ENCODE peak calls at places on chromosomes 4 and X, in four cellular contexts. S is HCT116, T is K562, A is SK-N-SH. N is an unnamed sample.

GRCh38 chr4:97507587-97508245 is 635.6 kb downstream of the STPG2 start:
- DNase-seq in A (no peak), T (no peak), S (no peak), N (no peak)

GRCh38 chr4:108166038-108166437 is 2.7 kb downstream of the LEF1 start:
- DNase-seq in T (no peak), A (no peak), S (no peak), N (no peak)

GRCh38 chr4:24651266-24651665 is 66.9 kb upstream of the DHX15 start:
- DNase-seq in A (no peak), T (no peak), S (no peak), N (no peak)

GRCh38 chrX:109847257-109848187 is 114.5 kb upstream of the ACSL4 start:
- DNase-seq in S (no peak), A (no peak), T (no peak), N (no peak)

GRCh38 chrX:103886624-103887023 is 54.6 kb upstream of the RAB9B start:
- DNase-seq in S (no peak), T (no peak), A (no peak), N (no peak)

GRCh38 chr4:7540216-7540615 is 105.5 kb upstream of the PSAPL1 start:
- DNase-seq in S (no peak), T (no peak), A (peak), N (no peak)

GRCh38 chrX:149757206-149758067 is 16.4 kb upstream of the HSFX1 start:
- DNase-seq in T (no peak), S (no peak), A (no peak), N (no peak)

GRCh38 chrX:46547857-46548256 is 2.6 kb upstream of the ZNF674 start:
- DNase-seq in A (no peak), T (no peak), S (peak), N (no peak)

GRCh38 chr4:113921089-113921842 is 58.2 kb downstream of the ARSJ start:
- DNase-seq in A (no peak), T (no peak), S (no peak), N (no peak)

GRCh38 chr4:3713346-3713745 is 52.8 kb upstream of the ADRA2C start:
- DNase-seq in S (no peak), T (no peak), A (no peak), N (no peak)

GRCh38 chr4:174523003-174523693 is 860 bp upstream of the HPGD start:
- DNase-seq in A (no peak), T (no peak), S (no peak), N (peak)

GRCh38 chr4:176031927-176032326 is 33.7 kb upstream of the WDR17 start:
- DNase-seq in A (no peak), T (no peak), S (no peak), N (no peak)

GRCh38 chr4:59200992-59201391 is 1999.1 kb upstream of the ADGRL3 start:
- DNase-seq in A (no peak), S (no peak), T (no peak), N (peak)

GRCh38 chrX:40154853-40155616 is 57.3 kb upstream of the BCOR start:
- DNase-seq in T (peak), S (no peak), A (peak), N (no peak)

GRCh38 chrX:36431819-36432218 is 512.3 kb downstream of the CFAP47 start:
- DNase-seq in S (no peak), A (no peak), T (no peak), N (peak)

GRCh38 chr4:159174645-159175147 is 71.8 kb downstream of the RAPGEF2 start:
- DNase-seq in A (no peak), T (no peak), S (no peak), N (no peak)

GRCh38 chr4:46955601-46956000 is 37.8 kb downstream of the GABRA4 start:
- DNase-seq in S (no peak), A (no peak), T (no peak), N (no peak)

GRCh38 chr4:42302348-42302747 is 94.9 kb upstream of the SHISA3 start:
- DNase-seq in S (peak), T (peak), A (peak), N (no peak)

GRCh38 chrX:13200398-13200797 is 119.5 kb downstream of the ATXN3L start:
- DNase-seq in T (no peak), A (no peak), S (no peak), N (no peak)

GRCh38 chr4:72842323-72842722 is 227.2 kb downstream of the COX18 start:
- DNase-seq in S (no peak), A (no peak), T (no peak), N (no peak)

GRCh38 chr4:151850751-151851150 is 89.9 kb upstream of the GATB start:
- DNase-seq in T (no peak), A (no peak), S (no peak), N (no peak)

GRCh38 chrX:129698150-129698549 is 40.6 kb upstream of the XPNPEP2 start:
- DNase-seq in T (no peak), S (no peak), A (no peak), N (no peak)

GRCh38 chr4:86218721-86219481 is 141.0 kb downstream of the MAPK10 start:
- DNase-seq in S (no peak), T (no peak), A (peak), N (no peak)

GRCh38 chrX:108224727-108225455 is 133.3 kb downstream of the ATG4A start:
- DNase-seq in S (peak), T (peak), A (peak), N (peak)

GRCh38 chrX:78517124-78517523 is 142.0 kb downstream of the RTL3 start:
- DNase-seq in S (no peak), A (no peak), T (no peak), N (no peak)

GRCh38 chrX:15751160-15751819 is 13.2 kb downstream of the CA5B start:
- DNase-seq in T (no peak), A (no peak), S (no peak), N (no peak)

GRCh38 chr4:123783936-123784335 is 387.3 kb downstream of the SPRY1 start:
- DNase-seq in A (no peak), S (no peak), T (no peak), N (no peak)

GRCh38 chr4:123299212-123299651 is 97.4 kb upstream of the SPRY1 start:
- DNase-seq in S (no peak), T (no peak), A (no peak), N (no peak)

GRCh38 chr4:42416017-42416416 is 18.7 kb downstream of the SHISA3 start:
- DNase-seq in A (no peak), S (no peak), T (no peak), N (no peak)

GRCh38 chr4:82652062-82652461 is 90.3 kb upstream of the TMEM150C start:
- DNase-seq in T (no peak), A (no peak), S (no peak), N (no peak)

GRCh38 chrX:9671998-9672397 is 93.6 kb downstream of the GPR143 start:
- DNase-seq in T (no peak), A (no peak), S (no peak), N (no peak)

GRCh38 chr4:53962516-53963225 is 101.7 kb downstream of the CHIC2 start:
- DNase-seq in T (no peak), A (peak), S (no peak), N (no peak)

GRCh38 chrX:74015379-74016019 is 288.5 kb upstream of the ZCCHC13 start:
- DNase-seq in A (peak), S (peak), T (peak), N (peak)

GRCh38 chr4:81215219-81215892 is at the start of gene PRKG2:
- DNase-seq in A (no peak), S (no peak), T (no peak), N (no peak)

GRCh38 chrX:45697591-45697990 is 496.9 kb upstream of the DIPK2B start:
- DNase-seq in A (no peak), T (no peak), S (no peak), N (no peak)

GRCh38 chr4:94976371-94977011 is 218.7 kb downstream of the BMPR1B start:
- DNase-seq in S (no peak), T (no peak), A (no peak), N (no peak)

GRCh38 chr4:94974773-94975172 is 217.0 kb downstream of the BMPR1B start:
- DNase-seq in T (no peak), S (no peak), A (no peak), N (no peak)

GRCh38 chr4:94978904-94979303 is 221.1 kb downstream of the BMPR1B start:
- DNase-seq in T (no peak), A (no peak), S (no peak), N (no peak)
- TF ChIP-seq JUND in T (no peak), A (no peak), S (no peak), N (no peak)

GRCh38 chr4:105526656-105527055 is 25.8 kb upstream of the ARHGEF38 start:
- DNase-seq in S (no peak), T (no peak), A (no peak), N (no peak)

GRCh38 chr4:105527081-105527480 is 25.3 kb upstream of the ARHGEF38 start:
- DNase-seq in S (no peak), T (no peak), A (no peak), N (no peak)

DNA sequence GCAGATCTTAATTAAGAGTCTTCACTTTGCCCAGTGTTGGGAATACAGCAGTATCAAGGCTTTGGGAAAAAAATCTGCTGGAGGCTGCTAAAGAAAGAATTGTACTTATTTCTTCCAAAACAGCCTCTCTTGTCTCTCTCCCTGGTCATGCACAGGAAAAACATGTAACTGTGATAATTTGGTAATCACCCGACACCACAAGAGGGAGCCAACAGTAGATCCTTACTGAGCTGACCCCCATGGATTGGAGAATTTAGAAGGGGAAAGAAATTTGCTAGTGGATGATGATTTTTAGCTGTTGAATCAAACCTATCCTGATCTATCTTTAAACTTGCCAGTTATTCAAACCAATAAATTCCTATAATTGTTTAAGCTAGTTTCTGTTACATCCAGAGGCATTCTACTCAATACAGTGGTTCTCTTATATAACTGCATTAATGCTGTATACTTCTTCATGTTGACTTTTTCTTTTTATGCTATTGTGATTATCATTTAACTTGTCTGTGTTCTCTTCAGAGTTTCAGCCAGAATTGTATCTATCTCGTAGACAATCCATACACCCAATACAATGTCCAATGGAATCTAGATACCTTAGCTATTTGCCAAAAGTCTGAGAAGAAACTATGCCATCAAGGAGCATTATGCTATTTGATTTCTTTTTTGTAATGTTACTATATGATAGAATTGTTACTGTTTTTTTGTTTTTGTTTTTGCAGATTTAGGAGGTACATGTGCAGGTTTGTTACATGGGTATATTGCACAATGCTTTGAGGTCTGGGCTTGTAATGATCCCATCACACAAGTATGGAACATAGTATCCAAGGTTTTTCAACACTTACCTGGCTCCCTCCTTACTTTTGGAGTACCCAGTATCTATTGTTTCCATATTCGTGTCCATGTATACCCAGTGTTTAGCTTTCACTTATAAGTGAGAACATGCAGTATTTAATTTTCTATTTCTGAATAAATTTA is 31.3 kb upstream of the ARHGEF38 start:
- DNase-seq in T (peak), S (peak), A (peak), N (peak)
- TF ChIP-seq JUND in T (no peak), S (no peak), A (no peak), N (no peak)

GRCh38 chrX:132968282-132968681 is 9.9 kb upstream of the HS6ST2 start:
- DNase-seq in A (no peak), T (no peak), S (no peak), N (no peak)
- TF ChIP-seq JUND in A (no peak), T (no peak), S (no peak), N (no peak)

DNA sequence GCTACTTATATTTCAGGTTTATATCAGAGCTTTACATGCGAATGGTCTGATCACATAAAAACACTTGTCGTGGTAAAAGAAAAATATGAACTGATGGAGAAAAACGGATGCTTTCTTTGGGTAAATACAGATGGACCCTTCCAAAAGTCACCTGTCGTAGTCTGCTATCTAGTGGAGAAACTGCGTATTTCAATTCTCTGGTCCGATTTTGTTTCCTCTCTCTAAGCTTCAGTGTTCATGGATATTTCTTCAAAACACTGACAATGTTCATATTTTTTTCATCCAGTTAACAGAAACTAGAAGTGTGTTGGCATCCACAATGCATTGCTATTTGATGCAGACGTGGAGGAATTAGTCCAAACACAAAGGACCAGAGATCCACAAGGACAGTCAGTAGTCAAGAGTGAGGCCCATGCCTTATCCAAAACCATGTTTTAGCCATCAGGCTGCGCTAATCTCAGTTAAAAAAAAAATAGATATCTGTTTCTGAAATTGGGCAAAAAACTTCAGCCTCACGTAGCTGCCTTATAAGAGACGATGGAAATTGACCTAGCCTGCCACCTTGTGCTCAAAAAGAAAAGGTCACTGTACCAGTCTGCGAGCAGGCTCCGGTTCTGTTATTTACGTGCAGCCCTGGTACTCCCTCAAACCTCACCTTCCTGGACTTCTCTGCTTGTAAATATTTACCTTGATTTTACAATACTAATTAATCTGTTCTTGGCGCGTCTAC is 16.0 kb downstream of the MEPE start:
- DNase-seq in T (peak), A (peak), S (peak), N (peak)
- TF ChIP-seq JUND in T (no peak), A (no peak), S (no peak), N (no peak)

GRCh38 chr4:100509386-100509785 is 8.4 kb downstream of the EMCN start:
- DNase-seq in A (no peak), S (no peak), T (no peak), N (no peak)

GRCh38 chr4:100508691-100509090 is 9.1 kb downstream of the EMCN start:
- DNase-seq in T (no peak), A (no peak), S (no peak), N (no peak)

GRCh38 chr4:100504086-100504874 is 13.5 kb downstream of the EMCN start:
- DNase-seq in S (no peak), A (no peak), T (no peak), N (no peak)
- TF ChIP-seq JUND in S (no peak), A (no peak), T (no peak), N (no peak)

GRCh38 chr4:16914208-16914607 is 15.8 kb upstream of the LDB2 start:
- DNase-seq in T (no peak), A (peak), S (no peak), N (no peak)
- TF ChIP-seq JUND in T (no peak), A (no peak), S (no peak), N (no peak)